ENCODE peak calls at places on chromosome 1, in eight cellular contexts. O is aorta, I is tibial artery, T is AG10803, K is neural progenitor cell, X is mucosa of descending colon, Q is sigmoid colon, G is lower lobe of right lung. U is an unnamed sample.

GRCh38 chr1:7315316-7315715 is 455.8 kb upstream of the VAMP3 start:
- DNase-seq in O (no peak), I (no peak), T (peak), K (no peak), X (no peak), Q (no peak), G (no peak), U (no peak)

GRCh38 chr1:209721406-209721805 is 16.8 kb downstream of the HSD11B1 start:
- DNase-seq in O (no peak), I (no peak), T (no peak), K (no peak), X (no peak), Q (no peak), G (no peak), U (no peak)

GRCh38 chr1:101474039-101474665 is 237.3 kb downstream of the S1PR1 start:
- DNase-seq in O (no peak), I (no peak), T (no peak), K (peak), X (no peak), Q (no peak), G (no peak), U (no peak)

GRCh38 chr1:85628791-85629531 is 48.4 kb downstream of the CCN1 start:
- DNase-seq in O (peak), I (peak), T (peak), K (peak), X (peak), Q (peak), G (peak), U (peak)

GRCh38 chr1:29332204-29332603 is 95.9 kb downstream of the PTPRU start:
- DNase-seq in O (no peak), I (no peak), T (no peak), K (peak), X (no peak), Q (peak), G (no peak), U (no peak)

GRCh38 chr1:29639156-29639736 is 402.9 kb downstream of the PTPRU start:
- DNase-seq in O (no peak), I (peak), T (no peak), K (no peak), X (no peak), Q (no peak), G (no peak), U (no peak)

GRCh38 chr1:115978292-115978941 is 2.1 kb downstream of the SLC22A15 start:
- DNase-seq in O (no peak), I (no peak), T (no peak), K (no peak), X (no peak), Q (no peak), G (no peak), U (no peak)

GRCh38 chr1:116258668-116259419 is 114.2 kb upstream of the ATP1A1 start:
- DNase-seq in O (no peak), I (no peak), T (no peak), K (no peak), X (no peak), Q (no peak), G (no peak), U (no peak)

GRCh38 chr1:19377812-19378718 is 65.9 kb downstream of the SLC66A1 start:
- DNase-seq in O (no peak), I (no peak), T (no peak), K (no peak), X (no peak), Q (no peak), G (no peak), U (no peak)

GRCh38 chr1:153655333-153655732 is 3.2 kb upstream of the SNAPIN start:
- DNase-seq in O (peak), I (peak), T (no peak), K (no peak), X (no peak), Q (peak), G (no peak), U (no peak)

GRCh38 chr1:39788758-39789570 is at the start of gene BMP8B:
- DNase-seq in O (peak), I (no peak), T (no peak), K (peak), X (peak), Q (peak), G (peak), U (peak)

GRCh38 chr1:46522184-46522968 is 29.1 kb downstream of the KNCN start:
- DNase-seq in O (peak), I (peak), T (peak), K (peak), X (no peak), Q (no peak), G (peak), U (peak)

GRCh38 chr1:64474639-64475038 is 4.7 kb downstream of the CACHD1 start:
- DNase-seq in O (peak), I (peak), T (peak), K (no peak), X (peak), Q (peak), G (peak), U (peak)

GRCh38 chr1:220879090-220879508 is at the start of gene HLX:
- DNase-seq in O (peak), I (peak), T (peak), K (peak), X (peak), Q (peak), G (peak), U (peak)

GRCh38 chr1:152328801-152329391 is 3.9 kb upstream of the FLG start:
- DNase-seq in O (no peak), I (no peak), T (peak), K (no peak), X (no peak), Q (no peak), G (no peak), U (no peak)

GRCh38 chr1:8974551-8974950 is 28.9 kb downstream of the CA6 start:
- DNase-seq in O (peak), I (no peak), T (no peak), K (no peak), X (no peak), Q (no peak), G (no peak), U (no peak)

GRCh38 chr1:201350361-201350725 is 27.1 kb downstream of the TNNT2 start:
- DNase-seq in O (peak), I (no peak), T (no peak), K (no peak), X (no peak), Q (no peak), G (peak), U (no peak)

GRCh38 chr1:39282537-39283216 is 78.2 kb downstream of the MACF1 start:
- DNase-seq in O (no peak), I (no peak), T (no peak), K (no peak), X (no peak), Q (peak), G (no peak), U (no peak)

GRCh38 chr1:89986020-89986419 is 8.9 kb upstream of the ZNF326 start:
- DNase-seq in O (no peak), I (no peak), T (no peak), K (no peak), X (no peak), Q (no peak), G (no peak), U (no peak)

GRCh38 chr1:196148367-196148970 is 459.8 kb downstream of the KCNT2 start:
- DNase-seq in O (no peak), I (no peak), T (peak), K (peak), X (no peak), Q (no peak), G (no peak), U (no peak)

GRCh38 chr1:21586222-21586621 is 77.0 kb downstream of the ALPL start:
- DNase-seq in O (no peak), I (no peak), T (no peak), K (peak), X (no peak), Q (no peak), G (no peak), U (no peak)

GRCh38 chr1:161163793-161164192 is 2.4 kb upstream of the PPOX start:
- DNase-seq in O (peak), I (no peak), T (no peak), K (no peak), X (no peak), Q (no peak), G (no peak), U (peak)

GRCh38 chr1:201788296-201788695 is 40.7 kb upstream of the IPO9 start:
- DNase-seq in O (no peak), I (no peak), T (no peak), K (no peak), X (no peak), Q (no peak), G (no peak), U (no peak)

GRCh38 chr1:115164484-115164883 is 75.2 kb upstream of the TSPAN2 start:
- DNase-seq in O (no peak), I (peak), T (peak), K (no peak), X (no peak), Q (no peak), G (no peak), U (no peak)

GRCh38 chr1:34268311-34269042 is 91.8 kb downstream of the C1orf94 start:
- DNase-seq in O (no peak), I (no peak), T (peak), K (no peak), X (no peak), Q (no peak), G (no peak), U (no peak)

GRCh38 chr1:156627313-156627880 is 8.2 kb downstream of the HAPLN2 start:
- DNase-seq in O (peak), I (no peak), T (peak), K (peak), X (no peak), Q (no peak), G (no peak), U (no peak)

GRCh38 chr1:183543619-183544204 is 46.5 kb downstream of the NCF2 start:
- DNase-seq in O (no peak), I (no peak), T (peak), K (peak), X (no peak), Q (no peak), G (no peak), U (no peak)

GRCh38 chr1:3685229-3685628 is 32.9 kb downstream of the TP73 start:
- DNase-seq in O (no peak), I (no peak), T (no peak), K (no peak), X (no peak), Q (no peak), G (no peak), U (no peak)

GRCh38 chr1:55212349-55213028 is 2.7 kb downstream of the USP24 start:
- DNase-seq in O (no peak), I (no peak), T (no peak), K (no peak), X (no peak), Q (no peak), G (no peak), U (no peak)

GRCh38 chr1:30511563-30512252 is 211.7 kb downstream of the MATN1 start:
- DNase-seq in O (peak), I (peak), T (peak), K (no peak), X (no peak), Q (no peak), G (no peak), U (no peak)

GRCh38 chr1:2583871-2584341 is 2.7 kb upstream of the PRXL2B start:
- DNase-seq in O (peak), I (no peak), T (no peak), K (peak), X (peak), Q (no peak), G (peak), U (peak)

GRCh38 chr1:32362474-32363313 is at the start of the genes FAM229A and TSSK3:
- DNase-seq in O (peak), I (no peak), T (no peak), K (no peak), X (no peak), Q (no peak), G (no peak), U (no peak)
- H3K4me3 ChIP-seq in O (no peak), I (peak), T (peak), K (peak), X (no peak), Q (peak), G (peak), U (peak)

DNA sequence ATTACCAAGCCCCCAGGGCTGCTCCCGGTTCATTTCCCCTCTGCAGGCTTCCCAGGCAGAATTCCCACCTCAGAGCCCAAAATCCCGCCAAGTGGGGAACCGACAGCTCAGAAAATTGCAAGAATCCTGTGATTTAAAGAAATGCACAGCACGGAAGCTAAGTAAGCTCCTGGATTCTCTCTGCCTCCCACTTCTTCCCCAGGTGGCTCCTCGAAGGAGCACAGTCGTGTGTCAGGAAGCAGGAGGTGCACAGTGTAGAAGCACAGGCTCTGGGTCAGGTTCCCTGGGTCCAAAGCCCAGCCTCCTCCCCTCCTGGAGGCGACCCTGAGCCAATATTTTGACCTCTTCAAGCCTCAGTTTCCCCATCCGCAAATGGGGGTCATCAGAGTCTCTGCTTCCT is 74.7 kb downstream of the FBXO2 start:
- DNase-seq in O (peak), I (no peak), T (no peak), K (no peak), X (no peak), Q (no peak), G (no peak), U (no peak)
- H3K4me3 ChIP-seq in O (no peak), I (no peak), T (no peak), K (no peak), X (no peak), Q (no peak), G (no peak), U (no peak)

GRCh38 chr1:57470028-57470427 is 46.2 kb upstream of the DAB1 start:
- DNase-seq in O (no peak), I (no peak), T (peak), K (no peak), X (no peak), Q (no peak), G (no peak), U (no peak)

GRCh38 chr1:57475366-57475765 is 51.5 kb upstream of the DAB1 start:
- DNase-seq in O (no peak), I (no peak), T (no peak), K (no peak), X (no peak), Q (no peak), G (no peak), U (no peak)

GRCh38 chr1:57473448-57473847 is 49.6 kb upstream of the DAB1 start:
- DNase-seq in O (no peak), I (no peak), T (peak), K (no peak), X (no peak), Q (no peak), G (no peak), U (no peak)

GRCh38 chr1:57471995-57472394 is 48.1 kb upstream of the DAB1 start:
- DNase-seq in O (no peak), I (no peak), T (no peak), K (no peak), X (no peak), Q (no peak), G (no peak), U (no peak)

GRCh38 chr1:57474097-57474750 is 50.4 kb upstream of the DAB1 start:
- DNase-seq in O (no peak), I (no peak), T (peak), K (no peak), X (no peak), Q (no peak), G (no peak), U (no peak)
- H3K4me3 ChIP-seq in O (no peak), I (no peak), T (no peak), K (no peak), X (no peak), Q (no peak), G (no peak), U (no peak)

GRCh38 chr1:109532365-109533136 is 7.1 kb upstream of the GPR61 start:
- DNase-seq in O (peak), I (peak), T (peak), K (peak), X (peak), Q (peak), G (peak), U (peak)
- H3K4me3 ChIP-seq in O (no peak), I (peak), T (peak), K (no peak), X (no peak), Q (peak), G (peak), U (peak)

GRCh38 chr1:24752305-24752704 is 7.1 kb downstream of the CLIC4 start:
- DNase-seq in O (no peak), I (no peak), T (no peak), K (no peak), X (no peak), Q (no peak), G (no peak), U (no peak)

GRCh38 chr1:24748191-24749121 is 3.2 kb downstream of the CLIC4 start:
- DNase-seq in O (no peak), I (no peak), T (no peak), K (no peak), X (no peak), Q (no peak), G (no peak), U (no peak)

GRCh38 chr1:24751833-24752232 is 6.6 kb downstream of the CLIC4 start:
- DNase-seq in O (no peak), I (no peak), T (peak), K (no peak), X (no peak), Q (no peak), G (no peak), U (no peak)

GRCh38 chr1:24749257-24749656 is 4.0 kb downstream of the CLIC4 start:
- DNase-seq in O (no peak), I (no peak), T (no peak), K (no peak), X (no peak), Q (no peak), G (no peak), U (no peak)

GRCh38 chr1:24749886-24750285 is 4.6 kb downstream of the CLIC4 start:
- DNase-seq in O (no peak), I (no peak), T (no peak), K (no peak), X (no peak), Q (no peak), G (no peak), U (no peak)
- H3K4me3 ChIP-seq in O (no peak), I (peak), T (no peak), K (no peak), X (no peak), Q (no peak), G (no peak), U (no peak)

U was measured in right cardiac atrium.